ENCODE peak calls at places on chromosomes 3 and 15, in eight cellular contexts. One of them, this sample, is unnamed.
A peak's percentile ranks its signal among the peaks of the same experiment; 100 is the strongest.

GRCh38 chr3:164673738-164674137 is 404.6 kb downstream of the SI start:
- DNase-seq in skeletal muscle cell: no peak
- DNase-seq in activated T-helper 1 cell treated with anti-CD3 and anti-CD28 coated beads, Interleukin-12 subunit alpha, Interleukin-12 subunit beta, Interleukin-2, Interleukin-4 antibody, amounts not matched to agents 30 ng/mL and 10 ng/mL and 1 ng/mL, durations not matched to agents 14 hours and 24 hours and 36 hours: no peak
- DNase-seq in neural crest cell: no peak
- DNase-seq in NCI-H2107: no peak
- DNase-seq in fibroblast of villous mesenchyme: no peak
- DNase-seq in H7: no peak
- DNase-seq in NCI-H748 treated with DMSO at 0.1 percent for 48 hours: no peak
- DNase-seq in this sample: no peak

GRCh38 chr15:70857547-70858265 is 3.7 kb upstream of the LARP6 start:
- DNase-seq in activated T-helper 1 cell treated with anti-CD3 and anti-CD28 coated beads, Interleukin-12 subunit alpha, Interleukin-12 subunit beta, Interleukin-2, Interleukin-4 antibody, amounts not matched to agents 30 ng/mL and 10 ng/mL and 1 ng/mL, durations not matched to agents 14 hours and 24 hours and 36 hours: no peak
- DNase-seq in neural crest cell: no peak
- DNase-seq in fibroblast of villous mesenchyme: no peak
- DNase-seq in NCI-H2107: no peak
- DNase-seq in skeletal muscle cell: no peak
- DNase-seq in H7: no peak
- DNase-seq in NCI-H748 treated with DMSO at 0.1 percent for 48 hours: no peak
- DNase-seq in this sample: no peak

GRCh38 chr3:12896206-12896697 is 54.9 kb upstream of the RPL32 start:
- DNase-seq in activated T-helper 1 cell treated with anti-CD3 and anti-CD28 coated beads, Interleukin-12 subunit alpha, Interleukin-12 subunit beta, Interleukin-2, Interleukin-4 antibody, amounts not matched to agents 30 ng/mL and 10 ng/mL and 1 ng/mL, durations not matched to agents 14 hours and 24 hours and 36 hours: no peak
- DNase-seq in neural crest cell: no peak
- DNase-seq in NCI-H748 treated with DMSO at 0.1 percent for 48 hours: no peak
- DNase-seq in fibroblast of villous mesenchyme: no peak
- DNase-seq in H7: peak; percentile 75
- DNase-seq in NCI-H2107: no peak
- DNase-seq in skeletal muscle cell: no peak
- DNase-seq in this sample: no peak

GRCh38 chr15:39504812-39505211 is 76.1 kb upstream of the THBS1 start:
- DNase-seq in skeletal muscle cell: no peak
- DNase-seq in NCI-H2107: no peak
- DNase-seq in fibroblast of villous mesenchyme: peak; percentile 93
- DNase-seq in NCI-H748 treated with DMSO at 0.1 percent for 48 hours: no peak
- DNase-seq in activated T-helper 1 cell treated with anti-CD3 and anti-CD28 coated beads, Interleukin-12 subunit alpha, Interleukin-12 subunit beta, Interleukin-2, Interleukin-4 antibody, amounts not matched to agents 30 ng/mL and 10 ng/mL and 1 ng/mL, durations not matched to agents 14 hours and 24 hours and 36 hours: no peak
- DNase-seq in H7: no peak
- DNase-seq in neural crest cell: no peak
- DNase-seq in this sample: peak; percentile 81

GRCh38 chr15:57032338-57032737 is 113.9 kb downstream of the TCF12 start:
- DNase-seq in neural crest cell: no peak
- DNase-seq in fibroblast of villous mesenchyme: no peak
- DNase-seq in activated T-helper 1 cell treated with anti-CD3 and anti-CD28 coated beads, Interleukin-12 subunit alpha, Interleukin-12 subunit beta, Interleukin-2, Interleukin-4 antibody, amounts not matched to agents 30 ng/mL and 10 ng/mL and 1 ng/mL, durations not matched to agents 14 hours and 24 hours and 36 hours: no peak
- DNase-seq in H7: no peak
- DNase-seq in skeletal muscle cell: no peak
- DNase-seq in NCI-H2107: no peak
- DNase-seq in NCI-H748 treated with DMSO at 0.1 percent for 48 hours: no peak
- DNase-seq in this sample: no peak

GRCh38 chr3:126287536-126288181 is 69.5 kb downstream of the KLF15 start:
- DNase-seq in NCI-H2107: peak; percentile 64
- DNase-seq in H7: peak; percentile 84
- DNase-seq in NCI-H748 treated with DMSO at 0.1 percent for 48 hours: peak; percentile 6
- DNase-seq in activated T-helper 1 cell treated with anti-CD3 and anti-CD28 coated beads, Interleukin-12 subunit alpha, Interleukin-12 subunit beta, Interleukin-2, Interleukin-4 antibody, amounts not matched to agents 30 ng/mL and 10 ng/mL and 1 ng/mL, durations not matched to agents 14 hours and 24 hours and 36 hours: no peak
- DNase-seq in fibroblast of villous mesenchyme: peak; percentile 48
- DNase-seq in neural crest cell: peak; percentile 62
- DNase-seq in skeletal muscle cell: no peak
- DNase-seq in this sample: no peak

GRCh38 chr3:138862924-138863775 is 28.4 kb upstream of the PIK3CB start:
- DNase-seq in NCI-H748 treated with DMSO at 0.1 percent for 48 hours: no peak
- DNase-seq in fibroblast of villous mesenchyme: peak; percentile 46
- DNase-seq in skeletal muscle cell: peak; percentile 45
- DNase-seq in neural crest cell: no peak
- DNase-seq in NCI-H2107: peak; percentile 66
- DNase-seq in activated T-helper 1 cell treated with anti-CD3 and anti-CD28 coated beads, Interleukin-12 subunit alpha, Interleukin-12 subunit beta, Interleukin-2, Interleukin-4 antibody, amounts not matched to agents 30 ng/mL and 10 ng/mL and 1 ng/mL, durations not matched to agents 14 hours and 24 hours and 36 hours: no peak
- DNase-seq in H7: peak; percentile 63
- DNase-seq in this sample: no peak

GRCh38 chr3:42247576-42248027 is 18.4 kb downstream of the CCK start:
- DNase-seq in fibroblast of villous mesenchyme: peak; percentile 64
- DNase-seq in neural crest cell: peak; percentile 63
- DNase-seq in H7: peak; percentile 58
- DNase-seq in NCI-H2107: peak; percentile 36
- DNase-seq in activated T-helper 1 cell treated with anti-CD3 and anti-CD28 coated beads, Interleukin-12 subunit alpha, Interleukin-12 subunit beta, Interleukin-2, Interleukin-4 antibody, amounts not matched to agents 30 ng/mL and 10 ng/mL and 1 ng/mL, durations not matched to agents 14 hours and 24 hours and 36 hours: peak; percentile 30
- DNase-seq in NCI-H748 treated with DMSO at 0.1 percent for 48 hours: peak; percentile 32
- DNase-seq in skeletal muscle cell: no peak
- DNase-seq in this sample: no peak

GRCh38 chr3:10933021-10933420 is 59.5 kb upstream of the SLC6A1 start:
- DNase-seq in H7: no peak
- DNase-seq in NCI-H2107: no peak
- DNase-seq in neural crest cell: no peak
- DNase-seq in fibroblast of villous mesenchyme: no peak
- DNase-seq in activated T-helper 1 cell treated with anti-CD3 and anti-CD28 coated beads, Interleukin-12 subunit alpha, Interleukin-12 subunit beta, Interleukin-2, Interleukin-4 antibody, amounts not matched to agents 30 ng/mL and 10 ng/mL and 1 ng/mL, durations not matched to agents 14 hours and 24 hours and 36 hours: no peak
- DNase-seq in skeletal muscle cell: no peak
- DNase-seq in NCI-H748 treated with DMSO at 0.1 percent for 48 hours: no peak
- DNase-seq in this sample: no peak

GRCh38 chr3:56776551-56776950 is 25.2 kb downstream of the ARHGEF3 start:
- DNase-seq in NCI-H2107: no peak
- DNase-seq in NCI-H748 treated with DMSO at 0.1 percent for 48 hours: no peak
- DNase-seq in fibroblast of villous mesenchyme: no peak
- DNase-seq in neural crest cell: no peak
- DNase-seq in H7: no peak
- DNase-seq in activated T-helper 1 cell treated with anti-CD3 and anti-CD28 coated beads, Interleukin-12 subunit alpha, Interleukin-12 subunit beta, Interleukin-2, Interleukin-4 antibody, amounts not matched to agents 30 ng/mL and 10 ng/mL and 1 ng/mL, durations not matched to agents 14 hours and 24 hours and 36 hours: no peak
- DNase-seq in skeletal muscle cell: no peak
- DNase-seq in this sample: no peak

GRCh38 chr3:112302881-112303761 is 9.1 kb upstream of the SLC9C1 start:
- DNase-seq in fibroblast of villous mesenchyme: peak; percentile 7
- DNase-seq in NCI-H2107: no peak
- DNase-seq in neural crest cell: peak; percentile 38
- DNase-seq in activated T-helper 1 cell treated with anti-CD3 and anti-CD28 coated beads, Interleukin-12 subunit alpha, Interleukin-12 subunit beta, Interleukin-2, Interleukin-4 antibody, amounts not matched to agents 30 ng/mL and 10 ng/mL and 1 ng/mL, durations not matched to agents 14 hours and 24 hours and 36 hours: no peak
- DNase-seq in H7: peak; percentile 17
- DNase-seq in NCI-H748 treated with DMSO at 0.1 percent for 48 hours: no peak
- DNase-seq in skeletal muscle cell: no peak
- DNase-seq in this sample: no peak

GRCh38 chr15:48355377-48355776 is 24.1 kb downstream of the DUT start:
- DNase-seq in activated T-helper 1 cell treated with anti-CD3 and anti-CD28 coated beads, Interleukin-12 subunit alpha, Interleukin-12 subunit beta, Interleukin-2, Interleukin-4 antibody, amounts not matched to agents 30 ng/mL and 10 ng/mL and 1 ng/mL, durations not matched to agents 14 hours and 24 hours and 36 hours: no peak
- DNase-seq in skeletal muscle cell: peak; percentile 71
- DNase-seq in NCI-H748 treated with DMSO at 0.1 percent for 48 hours: no peak
- DNase-seq in fibroblast of villous mesenchyme: peak; percentile 72
- DNase-seq in NCI-H2107: no peak
- DNase-seq in neural crest cell: no peak
- DNase-seq in H7: peak; percentile 4
- DNase-seq in this sample: no peak

GRCh38 chr3:25587526-25587925 is 77.2 kb downstream of the TOP2B start:
- DNase-seq in H7: no peak
- DNase-seq in skeletal muscle cell: peak; percentile 76
- DNase-seq in NCI-H748 treated with DMSO at 0.1 percent for 48 hours: no peak
- DNase-seq in NCI-H2107: no peak
- DNase-seq in activated T-helper 1 cell treated with anti-CD3 and anti-CD28 coated beads, Interleukin-12 subunit alpha, Interleukin-12 subunit beta, Interleukin-2, Interleukin-4 antibody, amounts not matched to agents 30 ng/mL and 10 ng/mL and 1 ng/mL, durations not matched to agents 14 hours and 24 hours and 36 hours: no peak
- DNase-seq in neural crest cell: no peak
- DNase-seq in fibroblast of villous mesenchyme: peak; percentile 63
- DNase-seq in this sample: no peak

GRCh38 chr15:25716414-25717102 is 146.6 kb downstream of the ATP10A start:
- DNase-seq in H7: peak; percentile 32
- DNase-seq in skeletal muscle cell: no peak
- DNase-seq in NCI-H748 treated with DMSO at 0.1 percent for 48 hours: no peak
- DNase-seq in activated T-helper 1 cell treated with anti-CD3 and anti-CD28 coated beads, Interleukin-12 subunit alpha, Interleukin-12 subunit beta, Interleukin-2, Interleukin-4 antibody, amounts not matched to agents 30 ng/mL and 10 ng/mL and 1 ng/mL, durations not matched to agents 14 hours and 24 hours and 36 hours: no peak
- DNase-seq in fibroblast of villous mesenchyme: no peak
- DNase-seq in neural crest cell: no peak
- DNase-seq in NCI-H2107: no peak
- DNase-seq in this sample: no peak

GRCh38 chr3:53255775-53256703 is at the start of gene TKT:
- DNase-seq in NCI-H2107: peak; percentile 31
- DNase-seq in skeletal muscle cell: peak; percentile 49
- DNase-seq in activated T-helper 1 cell treated with anti-CD3 and anti-CD28 coated beads, Interleukin-12 subunit alpha, Interleukin-12 subunit beta, Interleukin-2, Interleukin-4 antibody, amounts not matched to agents 30 ng/mL and 10 ng/mL and 1 ng/mL, durations not matched to agents 14 hours and 24 hours and 36 hours: peak; percentile 79
- DNase-seq in H7: peak; percentile 100
- DNase-seq in NCI-H748 treated with DMSO at 0.1 percent for 48 hours: peak; percentile 55
- DNase-seq in neural crest cell: peak; percentile 64
- DNase-seq in fibroblast of villous mesenchyme: peak; percentile 87
- DNase-seq in this sample: no peak

GRCh38 chr3:145807990-145808389 is 353.0 kb downstream of the PLOD2 start:
- DNase-seq in NCI-H748 treated with DMSO at 0.1 percent for 48 hours: no peak
- DNase-seq in H7: peak; percentile 24
- DNase-seq in fibroblast of villous mesenchyme: peak; percentile 18
- DNase-seq in skeletal muscle cell: peak; percentile 3
- DNase-seq in NCI-H2107: no peak
- DNase-seq in neural crest cell: peak; percentile 10
- DNase-seq in activated T-helper 1 cell treated with anti-CD3 and anti-CD28 coated beads, Interleukin-12 subunit alpha, Interleukin-12 subunit beta, Interleukin-2, Interleukin-4 antibody, amounts not matched to agents 30 ng/mL and 10 ng/mL and 1 ng/mL, durations not matched to agents 14 hours and 24 hours and 36 hours: no peak
- DNase-seq in this sample: peak; percentile 0

GRCh38 chr15:41018534-41018933 is 65.3 kb downstream of the CHAC1 start:
- DNase-seq in fibroblast of villous mesenchyme: peak; percentile 64
- DNase-seq in NCI-H2107: no peak
- DNase-seq in NCI-H748 treated with DMSO at 0.1 percent for 48 hours: no peak
- DNase-seq in neural crest cell: no peak
- DNase-seq in H7: no peak
- DNase-seq in skeletal muscle cell: no peak
- DNase-seq in activated T-helper 1 cell treated with anti-CD3 and anti-CD28 coated beads, Interleukin-12 subunit alpha, Interleukin-12 subunit beta, Interleukin-2, Interleukin-4 antibody, amounts not matched to agents 30 ng/mL and 10 ng/mL and 1 ng/mL, durations not matched to agents 14 hours and 24 hours and 36 hours: no peak
- DNase-seq in this sample: no peak

GRCh38 chr15:100711479-100712130 is 109.2 kb downstream of the ASB7 start:
- DNase-seq in neural crest cell: no peak
- DNase-seq in H7: peak; percentile 9
- DNase-seq in fibroblast of villous mesenchyme: no peak
- DNase-seq in NCI-H748 treated with DMSO at 0.1 percent for 48 hours: no peak
- DNase-seq in activated T-helper 1 cell treated with anti-CD3 and anti-CD28 coated beads, Interleukin-12 subunit alpha, Interleukin-12 subunit beta, Interleukin-2, Interleukin-4 antibody, amounts not matched to agents 30 ng/mL and 10 ng/mL and 1 ng/mL, durations not matched to agents 14 hours and 24 hours and 36 hours: no peak
- DNase-seq in skeletal muscle cell: no peak
- DNase-seq in NCI-H2107: no peak
- DNase-seq in this sample: no peak

GRCh38 chr3:68861521-68861920 is 70.8 kb downstream of the TAFA4 start:
- DNase-seq in H7: no peak
- DNase-seq in activated T-helper 1 cell treated with anti-CD3 and anti-CD28 coated beads, Interleukin-12 subunit alpha, Interleukin-12 subunit beta, Interleukin-2, Interleukin-4 antibody, amounts not matched to agents 30 ng/mL and 10 ng/mL and 1 ng/mL, durations not matched to agents 14 hours and 24 hours and 36 hours: no peak
- DNase-seq in fibroblast of villous mesenchyme: no peak
- DNase-seq in NCI-H748 treated with DMSO at 0.1 percent for 48 hours: no peak
- DNase-seq in neural crest cell: no peak
- DNase-seq in NCI-H2107: no peak
- DNase-seq in skeletal muscle cell: no peak
- DNase-seq in this sample: no peak

GRCh38 chr3:197752107-197752506 is 2.4 kb downstream of the FYTTD1 start:
- DNase-seq in NCI-H748 treated with DMSO at 0.1 percent for 48 hours: no peak
- DNase-seq in neural crest cell: no peak
- DNase-seq in fibroblast of villous mesenchyme: no peak
- DNase-seq in activated T-helper 1 cell treated with anti-CD3 and anti-CD28 coated beads, Interleukin-12 subunit alpha, Interleukin-12 subunit beta, Interleukin-2, Interleukin-4 antibody, amounts not matched to agents 30 ng/mL and 10 ng/mL and 1 ng/mL, durations not matched to agents 14 hours and 24 hours and 36 hours: peak; percentile 22
- DNase-seq in H7: no peak
- DNase-seq in NCI-H2107: no peak
- DNase-seq in skeletal muscle cell: no peak
- DNase-seq in this sample: no peak

GRCh38 chr15:67049351-67050044 is 15.9 kb upstream of the SMAD3 start:
- DNase-seq in H7: no peak
- DNase-seq in NCI-H2107: no peak
- DNase-seq in activated T-helper 1 cell treated with anti-CD3 and anti-CD28 coated beads, Interleukin-12 subunit alpha, Interleukin-12 subunit beta, Interleukin-2, Interleukin-4 antibody, amounts not matched to agents 30 ng/mL and 10 ng/mL and 1 ng/mL, durations not matched to agents 14 hours and 24 hours and 36 hours: no peak
- DNase-seq in fibroblast of villous mesenchyme: peak; percentile 69
- DNase-seq in skeletal muscle cell: peak; percentile 96
- DNase-seq in NCI-H748 treated with DMSO at 0.1 percent for 48 hours: no peak
- DNase-seq in neural crest cell: no peak
- DNase-seq in this sample: peak; percentile 73

GRCh38 chr15:31080618-31081017 is 20.9 kb downstream of the TRPM1 start:
- DNase-seq in H7: peak; percentile 98
- DNase-seq in neural crest cell: peak; percentile 64
- DNase-seq in NCI-H2107: no peak
- DNase-seq in skeletal muscle cell: no peak
- DNase-seq in fibroblast of villous mesenchyme: peak; percentile 71
- DNase-seq in activated T-helper 1 cell treated with anti-CD3 and anti-CD28 coated beads, Interleukin-12 subunit alpha, Interleukin-12 subunit beta, Interleukin-2, Interleukin-4 antibody, amounts not matched to agents 30 ng/mL and 10 ng/mL and 1 ng/mL, durations not matched to agents 14 hours and 24 hours and 36 hours: no peak
- DNase-seq in NCI-H748 treated with DMSO at 0.1 percent for 48 hours: no peak
- DNase-seq in this sample: no peak

This sample was measured in GM04503.